ENCODE peak calls at places on chromosomes 1 and 21, in seven cellular contexts. Q is right atrium auricular region, S is T-helper 9 cell, C is NCI-H748 treated with DMSO at 0.1 percent for 48 hours, P is SHP77, F is iris pigment epithelial cell, W is mesothelial cell of epicardium. A is an unnamed sample.

GRCh38 chr1:151540982-151541377 is 871 bp downstream of the TUFT1 start:
- DNase-seq in S (no peak), Q (no peak), W (no peak), P (peak), F (peak), C (no peak), A (peak)

GRCh38 chr1:35810096-35810860 is 2.5 kb downstream of the AGO4 start:
- DNase-seq in S (no peak), F (peak), W (no peak), Q (no peak), C (no peak), P (no peak), A (no peak)

GRCh38 chr1:31957701-31958674 is 19.8 kb upstream of the PTP4A2 start:
- DNase-seq in S (no peak), W (no peak), C (no peak), F (no peak), Q (no peak), P (no peak), A (no peak)

GRCh38 chr1:79811173-79811572 is 804.6 kb upstream of the ADGRL4 start:
- DNase-seq in S (no peak), Q (no peak), P (no peak), F (peak), C (no peak), W (no peak), A (no peak)

GRCh38 chr1:42179275-42179674 is 14.7 kb upstream of the GUCA2A start:
- DNase-seq in F (peak), P (no peak), Q (no peak), C (no peak), S (no peak), W (no peak), A (no peak)

GRCh38 chr1:234969630-234970370 is 158.8 kb downstream of the TOMM20 start:
- DNase-seq in F (peak), W (peak), P (peak), Q (no peak), S (no peak), C (peak), A (peak)

GRCh38 chr1:219990782-219991510 is 55.4 kb downstream of the EPRS1 start:
- DNase-seq in S (no peak), W (no peak), Q (no peak), F (peak), C (no peak), P (peak), A (peak)

GRCh38 chr21:17053321-17053720 is 459.5 kb upstream of the CXADR start:
- DNase-seq in Q (no peak), S (no peak), W (no peak), F (no peak), C (no peak), P (no peak), A (no peak)

GRCh38 chr1:198679535-198680173 is 40.8 kb downstream of the PTPRC start:
- DNase-seq in P (no peak), F (no peak), S (peak), W (no peak), Q (no peak), C (no peak), A (no peak)

GRCh38 chr21:17671733-17672132 is 59.0 kb upstream of the BTG3 start:
- DNase-seq in Q (no peak), C (no peak), S (no peak), F (no peak), P (no peak), W (no peak), A (no peak)

GRCh38 chr21:42554251-42554937 is 40.7 kb downstream of the SLC37A1 start:
- DNase-seq in W (no peak), S (no peak), Q (no peak), C (no peak), F (no peak), P (no peak), A (no peak)

GRCh38 chr1:228490120-228491078 is 3.2 kb downstream of the RNF187 start:
- DNase-seq in F (no peak), P (peak), W (no peak), C (no peak), Q (no peak), S (no peak), A (no peak)

GRCh38 chr1:168693197-168693871 is 35.7 kb downstream of the DPT start:
- DNase-seq in Q (no peak), P (no peak), W (no peak), S (no peak), C (no peak), F (no peak), A (no peak)

GRCh38 chr21:42066521-42066920 is 4.6 kb upstream of the UMODL1 start:
- DNase-seq in S (no peak), Q (no peak), F (no peak), W (no peak), C (no peak), P (no peak), A (no peak)

GRCh38 chr1:99619583-99619982 is 26.3 kb upstream of the PALMD start:
- DNase-seq in P (no peak), F (no peak), C (no peak), S (no peak), Q (no peak), W (no peak), A (no peak)

GRCh38 chr1:228405200-228405978 is 1.2 kb downstream of the TRIM11 start:
- DNase-seq in S (no peak), W (no peak), Q (no peak), P (no peak), F (peak), C (no peak), A (no peak)

GRCh38 chr1:236451796-236452373 is 57.8 kb downstream of the EDARADD start:
- DNase-seq in S (peak), C (no peak), W (no peak), P (peak), Q (no peak), F (peak), A (no peak)

GRCh38 chr1:84774674-84775548 is 84.7 kb upstream of the SSX2IP start:
- DNase-seq in Q (no peak), P (no peak), C (peak), W (no peak), S (no peak), F (no peak), A (no peak)